ENCODE peak calls at places on chromosomes 7 and 10, in nine cellular contexts. I is WERI-Rb-1; V is GM20000; J is hippocampal formation; L is NCI-H2107; R is prostate gland; M is psoas muscle; E is activated CD4-positive, alpha-beta T cell treated with anti-CD3 and anti-CD28 coated beads, Interleukin-2, amount 50 U/mL, for 1 hour; Y is PC-3. X is an unnamed sample.

GRCh38 chr7:107902381-107902780 is 11.4 kb downstream of the DLD start:
- DNase-seq in L (no peak), R (no peak), Y (no peak), I (no peak), V (no peak), J (no peak), E (no peak), M (no peak), X (no peak)

GRCh38 chr7:115340828-115341227 is 418.9 kb downstream of the MDFIC start:
- DNase-seq in L (no peak), R (no peak), M (no peak), Y (peak), E (no peak), V (no peak), I (no peak), J (no peak), X (no peak)

GRCh38 chr10:105239311-105240215 is 598.5 kb downstream of the SORCS3 start:
- DNase-seq in I (no peak), V (no peak), L (no peak), J (no peak), M (no peak), R (peak), Y (no peak), E (no peak), X (peak)

GRCh38 chr10:14602807-14603538 is 171.7 kb downstream of the FAM107B start:
- DNase-seq in I (no peak), Y (peak), E (no peak), M (no peak), V (no peak), R (no peak), J (no peak), L (no peak), X (no peak)

GRCh38 chr10:86709786-86710185 is 41.5 kb downstream of the LDB3 start:
- DNase-seq in R (no peak), V (no peak), L (no peak), M (no peak), I (no peak), J (no peak), Y (no peak), E (no peak), X (no peak)

GRCh38 chr7:79050592-79050991 is 402.9 kb downstream of the MAGI2 start:
- DNase-seq in L (no peak), V (no peak), I (no peak), E (no peak), M (no peak), J (peak), R (no peak), Y (peak), X (no peak)

GRCh38 chr10:23316406-23316805 is 28.2 kb downstream of the C10orf67 start:
- DNase-seq in I (no peak), M (no peak), J (no peak), V (no peak), L (no peak), Y (no peak), E (no peak), R (no peak), X (no peak)

GRCh38 chr7:142868188-142868811 is 13.4 kb downstream of the EPHB6 start:
- DNase-seq in R (no peak), Y (no peak), L (no peak), M (no peak), E (no peak), I (no peak), J (no peak), V (no peak), X (no peak)

GRCh38 chr10:101485681-101486554 is 102.1 kb downstream of the POLL start:
- DNase-seq in Y (no peak), J (peak), L (peak), E (no peak), I (peak), V (no peak), R (no peak), M (peak), X (no peak)

GRCh38 chr10:130300608-130301025 is 164.4 kb downstream of the GLRX3 start:
- DNase-seq in I (no peak), E (peak), M (no peak), R (no peak), V (no peak), J (peak), L (no peak), Y (no peak), X (peak)

GRCh38 chr7:1284743-1285458 is 52.2 kb downstream of the UNCX start:
- DNase-seq in R (no peak), I (peak), M (no peak), E (no peak), L (no peak), V (no peak), J (no peak), Y (no peak), X (no peak)

GRCh38 chr10:44993922-44994751 is 6.6 kb upstream of the ZNF22 start:
- DNase-seq in J (no peak), R (no peak), E (no peak), M (no peak), L (no peak), Y (no peak), I (no peak), V (no peak), X (no peak)

GRCh38 chr10:107701947-107702346 is 537.4 kb upstream of the SORCS1 start:
- DNase-seq in V (no peak), E (no peak), J (no peak), L (no peak), I (no peak), Y (peak), R (no peak), M (no peak), X (no peak)